ENCODE peak calls at places on chromosome 17, in ten cellular contexts. Z is transverse colon, D is Peyer's patch, W is H1, S is spleen, U is prostate gland, C is heart left ventricle, Q is suprapubic skin, P is GM12891, A is IMR-90. I is an unnamed sample.

GRCh38 chr17:81479175-81479574 is 33.4 kb downstream of the ACTG1 start:
- DNase-seq in C (no peak), Q (no peak), U (no peak), S (no peak), Z (no peak), A (no peak), W (no peak), P (no peak), D (no peak), I (no peak)

GRCh38 chr17:45019177-45019711 is 32.2 kb downstream of the DCAKD start:
- DNase-seq in U (no peak), Q (no peak), D (peak; percentile 66), Z (peak; percentile 51), A (peak; percentile 34), C (peak; percentile 50), S (peak; percentile 78), W (no peak), P (peak; percentile 56), I (peak; percentile 91)

GRCh38 chr17:5419959-5420653 is at the start of gene RPAIN:
- DNase-seq in W (peak; percentile 87), S (peak; percentile 96), C (peak; percentile 88), U (peak; percentile 91), Z (peak; percentile 91), A (peak; percentile 80), Q (peak; percentile 92), P (peak; percentile 71), D (peak; percentile 90), I (peak; percentile 61)

GRCh38 chr17:72715906-72716572 is 376.4 kb downstream of the SLC39A11 start:
- DNase-seq in U (peak; percentile 71), C (no peak), S (no peak), A (peak; percentile 98), W (no peak), Z (no peak), D (no peak), Q (no peak), P (no peak), I (peak; percentile 74)

GRCh38 chr17:80382446-80382845 is 32.5 kb upstream of the ENDOV start:
- DNase-seq in U (no peak), S (no peak), A (no peak), C (no peak), D (no peak), W (no peak), P (no peak), Z (no peak), Q (no peak), I (no peak)

GRCh38 chr17:32741381-32741780 is 135.5 kb downstream of the MYO1D start:
- DNase-seq in D (no peak), Q (no peak), Z (no peak), U (no peak), P (no peak), S (no peak), C (no peak), A (no peak), W (no peak), I (no peak)

GRCh38 chr17:29753845-29754439 is 131.2 kb upstream of the CORO6 start:
- DNase-seq in D (no peak), Z (no peak), U (no peak), C (no peak), S (no peak), A (no peak), W (no peak), Q (no peak), P (no peak), I (no peak)

GRCh38 chr17:8496081-8496480 is 60.4 kb downstream of the NDEL1 start:
- DNase-seq in S (no peak), Q (no peak), W (no peak), C (no peak), Z (no peak), D (no peak), A (no peak), P (no peak), U (no peak), I (no peak)

GRCh38 chr17:77943971-77944370 is 14.5 kb upstream of the TNRC6C start:
- DNase-seq in S (no peak), C (no peak), P (no peak), A (no peak), D (no peak), Q (peak; percentile 6), U (no peak), Z (no peak), W (no peak), I (no peak)

GRCh38 chr17:34171245-34171818 is 83.8 kb upstream of the CCL2 start:
- DNase-seq in U (peak; percentile 34), P (peak; percentile 35), S (no peak), C (peak; percentile 33), D (no peak), Z (peak; percentile 54), A (peak; percentile 53), W (peak; percentile 82), Q (no peak), I (peak; percentile 49)

GRCh38 chr17:2362016-2362415 is 24.7 kb downstream of the SGSM2 start:
- DNase-seq in C (no peak), A (no peak), P (no peak), W (no peak), S (no peak), D (no peak), Q (no peak), U (no peak), Z (no peak), I (no peak)

GRCh38 chr17:45316271-45317112 is at the start of gene MAP3K14:
- DNase-seq in Q (peak; percentile 90), U (peak; percentile 38), A (peak; percentile 64), S (peak; percentile 97), W (peak; percentile 80), D (no peak), P (no peak), Z (peak; percentile 77), C (peak; percentile 73), I (no peak)

GRCh38 chr17:80818871-80819270 is 172.8 kb upstream of the CHMP6 start:
- DNase-seq in A (no peak), Z (peak; percentile 2), U (no peak), W (no peak), Q (no peak), D (peak; percentile 34), P (no peak), S (peak; percentile 51), C (no peak), I (no peak)

GRCh38 chr17:73211745-73212144 is 18.9 kb downstream of the COG1 start:
- DNase-seq in P (no peak), Z (no peak), U (no peak), Q (no peak), C (no peak), W (no peak), S (no peak), A (no peak), D (no peak), I (no peak)

GRCh38 chr17:2931426-2931825 is 132.0 kb downstream of the OR1D5 start:
- DNase-seq in Z (no peak), U (no peak), P (no peak), S (no peak), A (no peak), Q (no peak), C (no peak), W (no peak), D (no peak), I (no peak)

GRCh38 chr17:44310612-44311376 is 2.4 kb downstream of the RUNDC3A start:
- DNase-seq in A (no peak), S (peak; percentile 62), Z (no peak), Q (no peak), C (no peak), D (no peak), U (no peak), P (no peak), W (no peak), I (no peak)

GRCh38 chr17:7315570-7316243 is 547 bp upstream of the GPS2 start:
- DNase-seq in S (peak; percentile 84), P (peak; percentile 32), A (no peak), C (no peak), Q (no peak), Z (no peak), D (no peak), W (no peak), U (no peak), I (no peak)
- TF ChIP-seq POLR2A in S (no peak), P (no peak), A (no peak), C (no peak), Q (no peak), Z (no peak), D (no peak), W (no peak), U (no peak), I (no peak)

GRCh38 chr17:38428150-38428642 is at the start of gene ARHGAP23:
- DNase-seq in W (peak; percentile 67), U (peak; percentile 21), C (peak; percentile 82), P (no peak), Z (peak; percentile 62), Q (no peak), S (peak; percentile 87), D (no peak), A (peak; percentile 72), I (peak; percentile 83)
- TF ChIP-seq POLR2A in W (no peak), U (no peak), C (no peak), P (no peak), Z (peak; percentile 13), Q (no peak), S (no peak), D (no peak), A (peak; percentile 24), I (peak; percentile 66)

DNA sequence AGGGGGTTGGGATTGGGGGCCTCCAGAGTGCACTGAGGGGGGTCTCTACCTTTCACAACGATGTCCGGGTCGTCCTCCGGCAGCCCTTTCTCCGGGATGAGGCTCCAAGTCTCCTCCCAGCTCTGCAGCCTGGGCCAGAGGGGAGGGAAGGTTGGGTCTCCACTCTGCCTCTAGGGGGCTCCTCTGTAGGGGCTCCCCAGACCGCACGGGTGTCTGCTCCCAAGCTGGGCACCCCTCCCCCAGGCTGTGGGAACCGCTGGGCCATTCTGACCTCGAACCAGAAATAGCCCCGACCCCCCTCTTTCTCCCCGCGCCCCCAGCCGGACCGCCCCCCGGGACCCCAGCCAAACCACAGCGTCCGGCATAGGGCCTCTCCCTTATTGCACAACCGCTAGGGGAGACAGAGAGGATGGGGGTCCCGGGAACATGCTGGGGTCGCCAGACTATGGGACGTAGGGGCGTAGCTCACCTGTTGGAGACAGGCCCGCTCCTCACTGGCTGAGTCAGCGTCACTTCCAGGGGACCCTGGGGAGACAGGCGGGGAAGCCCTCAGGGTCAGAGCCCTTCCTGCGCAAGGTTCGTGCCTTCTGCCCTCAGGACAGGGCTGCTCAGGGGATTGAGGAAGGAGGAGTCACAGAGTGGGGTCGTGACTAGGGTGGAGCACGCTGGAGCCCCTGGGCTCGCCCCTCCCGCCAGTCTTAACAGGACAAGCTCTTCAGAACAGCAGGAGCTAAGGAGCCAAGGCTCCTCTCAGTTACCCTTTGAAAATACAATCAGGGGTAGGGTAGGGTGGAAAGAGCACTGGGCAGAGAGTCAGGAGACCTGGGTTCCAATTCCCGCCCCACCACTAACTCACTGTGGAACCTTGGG is 2.7 kb downstream of the PLEKHH3 start:
- DNase-seq in Z (peak; percentile 66), P (no peak), W (peak; percentile 81), C (peak; percentile 83), D (no peak), U (peak; percentile 19), Q (peak; percentile 83), A (peak; percentile 50), S (no peak), I (peak; percentile 65)
- TF ChIP-seq POLR2A in Z (no peak), P (no peak), W (no peak), C (no peak), D (no peak), U (no peak), Q (no peak), A (no peak), S (no peak), I (no peak)

DNA sequence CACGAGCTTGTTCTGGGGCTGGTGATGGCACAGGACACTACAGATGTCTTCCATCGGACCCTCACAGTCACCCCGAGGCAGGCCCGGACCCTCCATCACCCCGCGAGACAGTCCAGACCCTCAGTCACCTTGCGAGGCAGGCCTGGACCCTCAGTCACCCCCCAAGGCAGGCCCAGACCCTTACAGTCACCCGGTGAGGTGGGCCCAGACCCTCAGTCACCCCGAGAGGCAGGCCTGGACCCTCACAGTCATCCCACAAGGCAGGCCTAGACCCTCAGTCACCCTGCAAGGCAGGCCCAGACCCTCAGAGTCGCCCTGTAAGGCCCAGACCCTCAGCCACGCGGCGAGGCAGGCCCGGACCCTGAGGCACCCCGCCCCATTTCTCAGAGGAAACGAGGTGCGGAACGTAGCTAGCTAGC is 28.9 kb downstream of the RPH3AL start:
- DNase-seq in S (peak; percentile 58), U (no peak), C (no peak), P (no peak), A (no peak), W (peak; percentile 33), D (no peak), Z (no peak), Q (no peak), I (no peak)
- TF ChIP-seq POLR2A in S (no peak), U (no peak), C (no peak), P (no peak), A (no peak), W (no peak), D (no peak), Z (no peak), Q (no peak), I (no peak)